ENCODE peak calls at places on chromosome 16, in five cellular contexts. One of them, this sample, is unnamed.

GRCh38 chr16:11896776-11897175 is 19.0 kb downstream of the GSPT1 start:
- DNase-seq in GM12865: no peak
- DNase-seq in HS-27A: peak
- DNase-seq in NCI-H460: no peak
- DNase-seq in activated CD4-positive, alpha-beta T cell treated with anti-CD3 and anti-CD28 coated beads, Interleukin-2, amount 50 U/mL, for 1 hour: no peak
- DNase-seq in this sample: no peak

GRCh38 chr16:87924937-87925670 is 11.2 kb downstream of the CA5A start:
- DNase-seq in GM12865: no peak
- DNase-seq in HS-27A: no peak
- DNase-seq in NCI-H460: no peak
- DNase-seq in activated CD4-positive, alpha-beta T cell treated with anti-CD3 and anti-CD28 coated beads, Interleukin-2, amount 50 U/mL, for 1 hour: no peak
- DNase-seq in this sample: no peak

GRCh38 chr16:4316732-4317461 is 1.0 kb downstream of the GLIS2 start:
- DNase-seq in GM12865: no peak
- DNase-seq in HS-27A: no peak
- DNase-seq in NCI-H460: peak
- DNase-seq in activated CD4-positive, alpha-beta T cell treated with anti-CD3 and anti-CD28 coated beads, Interleukin-2, amount 50 U/mL, for 1 hour: no peak
- DNase-seq in this sample: no peak

GRCh38 chr16:68734782-68735181 is 2.3 kb upstream of the CDH1 start:
- DNase-seq in GM12865: no peak
- DNase-seq in HS-27A: no peak
- DNase-seq in NCI-H460: no peak
- DNase-seq in activated CD4-positive, alpha-beta T cell treated with anti-CD3 and anti-CD28 coated beads, Interleukin-2, amount 50 U/mL, for 1 hour: no peak
- DNase-seq in this sample: no peak

GRCh38 chr16:68444058-68444657 is 4.2 kb downstream of the SMPD3 start:
- DNase-seq in GM12865: peak
- DNase-seq in HS-27A: no peak
- DNase-seq in NCI-H460: peak
- DNase-seq in activated CD4-positive, alpha-beta T cell treated with anti-CD3 and anti-CD28 coated beads, Interleukin-2, amount 50 U/mL, for 1 hour: no peak
- DNase-seq in this sample: peak

GRCh38 chr16:75341934-75342811 is 90.7 kb upstream of the BCAR1 start:
- DNase-seq in GM12865: no peak
- DNase-seq in HS-27A: peak
- DNase-seq in NCI-H460: no peak
- DNase-seq in activated CD4-positive, alpha-beta T cell treated with anti-CD3 and anti-CD28 coated beads, Interleukin-2, amount 50 U/mL, for 1 hour: no peak
- DNase-seq in this sample: no peak

GRCh38 chr16:23501291-23501690 is 9.0 kb downstream of the GGA2 start:
- DNase-seq in GM12865: no peak
- DNase-seq in HS-27A: no peak
- DNase-seq in NCI-H460: no peak
- DNase-seq in activated CD4-positive, alpha-beta T cell treated with anti-CD3 and anti-CD28 coated beads, Interleukin-2, amount 50 U/mL, for 1 hour: no peak
- DNase-seq in this sample: no peak

GRCh38 chr16:27240948-27241531 is 27.5 kb downstream of the NSMCE1 start:
- DNase-seq in GM12865: no peak
- DNase-seq in HS-27A: no peak
- DNase-seq in NCI-H460: no peak
- DNase-seq in activated CD4-positive, alpha-beta T cell treated with anti-CD3 and anti-CD28 coated beads, Interleukin-2, amount 50 U/mL, for 1 hour: no peak
- DNase-seq in this sample: no peak

GRCh38 chr16:69325784-69326171 is 4.6 kb downstream of the PDF start:
- DNase-seq in GM12865: no peak
- DNase-seq in HS-27A: no peak
- DNase-seq in NCI-H460: no peak
- DNase-seq in activated CD4-positive, alpha-beta T cell treated with anti-CD3 and anti-CD28 coated beads, Interleukin-2, amount 50 U/mL, for 1 hour: no peak
- DNase-seq in this sample: no peak

GRCh38 chr16:30430428-30430970 is 669 bp upstream of the DCTPP1 start:
- DNase-seq in GM12865: no peak
- DNase-seq in HS-27A: no peak
- DNase-seq in NCI-H460: no peak
- DNase-seq in activated CD4-positive, alpha-beta T cell treated with anti-CD3 and anti-CD28 coated beads, Interleukin-2, amount 50 U/mL, for 1 hour: no peak
- DNase-seq in this sample: no peak

GRCh38 chr16:4366016-4366415 is 5.6 kb upstream of the VASN start:
- DNase-seq in GM12865: no peak
- DNase-seq in HS-27A: no peak
- DNase-seq in NCI-H460: no peak
- DNase-seq in activated CD4-positive, alpha-beta T cell treated with anti-CD3 and anti-CD28 coated beads, Interleukin-2, amount 50 U/mL, for 1 hour: no peak
- DNase-seq in this sample: no peak

GRCh38 chr16:10879681-10880589 is 2.9 kb downstream of the CIITA start:
- DNase-seq in GM12865: peak
- DNase-seq in HS-27A: no peak
- DNase-seq in NCI-H460: no peak
- DNase-seq in activated CD4-positive, alpha-beta T cell treated with anti-CD3 and anti-CD28 coated beads, Interleukin-2, amount 50 U/mL, for 1 hour: no peak
- DNase-seq in this sample: no peak

GRCh38 chr16:88922114-88922825 is 54.7 kb downstream of the CBFA2T3 start:
- DNase-seq in GM12865: no peak
- DNase-seq in HS-27A: no peak
- DNase-seq in NCI-H460: no peak
- DNase-seq in activated CD4-positive, alpha-beta T cell treated with anti-CD3 and anti-CD28 coated beads, Interleukin-2, amount 50 U/mL, for 1 hour: no peak
- DNase-seq in this sample: no peak

GRCh38 chr16:2159052-2159838 is 3.7 kb downstream of the TRAF7 start:
- DNase-seq in GM12865: no peak
- DNase-seq in HS-27A: no peak
- DNase-seq in NCI-H460: no peak
- DNase-seq in activated CD4-positive, alpha-beta T cell treated with anti-CD3 and anti-CD28 coated beads, Interleukin-2, amount 50 U/mL, for 1 hour: no peak
- DNase-seq in this sample: no peak

GRCh38 chr16:27703121-27703520 is 153.2 kb downstream of the KATNIP start:
- DNase-seq in GM12865: no peak
- DNase-seq in HS-27A: no peak
- DNase-seq in NCI-H460: no peak
- DNase-seq in activated CD4-positive, alpha-beta T cell treated with anti-CD3 and anti-CD28 coated beads, Interleukin-2, amount 50 U/mL, for 1 hour: no peak
- DNase-seq in this sample: no peak

GRCh38 chr16:1261131-1261917 is 5.5 kb downstream of the TPSD1 start:
- DNase-seq in GM12865: no peak
- DNase-seq in HS-27A: no peak
- DNase-seq in NCI-H460: no peak
- DNase-seq in activated CD4-positive, alpha-beta T cell treated with anti-CD3 and anti-CD28 coated beads, Interleukin-2, amount 50 U/mL, for 1 hour: no peak
- DNase-seq in this sample: no peak

GRCh38 chr16:30369091-30369937 is 980 bp downstream of the TBC1D10B start:
- DNase-seq in GM12865: no peak
- DNase-seq in HS-27A: no peak
- DNase-seq in NCI-H460: no peak
- DNase-seq in activated CD4-positive, alpha-beta T cell treated with anti-CD3 and anti-CD28 coated beads, Interleukin-2, amount 50 U/mL, for 1 hour: no peak
- DNase-seq in this sample: peak

GRCh38 chr16:11550651-11551498 is 35.8 kb downstream of the LITAF start:
- DNase-seq in GM12865: no peak
- DNase-seq in HS-27A: no peak
- DNase-seq in NCI-H460: no peak
- DNase-seq in activated CD4-positive, alpha-beta T cell treated with anti-CD3 and anti-CD28 coated beads, Interleukin-2, amount 50 U/mL, for 1 hour: no peak
- DNase-seq in this sample: no peak

GRCh38 chr16:11759163-11759834 is 16.6 kb upstream of the TXNDC11 start:
- DNase-seq in GM12865: no peak
- DNase-seq in HS-27A: no peak
- DNase-seq in NCI-H460: no peak
- DNase-seq in activated CD4-positive, alpha-beta T cell treated with anti-CD3 and anti-CD28 coated beads, Interleukin-2, amount 50 U/mL, for 1 hour: no peak
- DNase-seq in this sample: no peak

GRCh38 chr16:11078812-11079459 is 134.6 kb downstream of the CLEC16A start:
- DNase-seq in GM12865: no peak
- DNase-seq in HS-27A: no peak
- DNase-seq in NCI-H460: no peak
- DNase-seq in activated CD4-positive, alpha-beta T cell treated with anti-CD3 and anti-CD28 coated beads, Interleukin-2, amount 50 U/mL, for 1 hour: no peak
- DNase-seq in this sample: no peak

GRCh38 chr16:87701505-87701921 is 64.3 kb downstream of the KLHDC4 start:
- DNase-seq in GM12865: no peak
- DNase-seq in HS-27A: no peak
- DNase-seq in NCI-H460: no peak
- DNase-seq in activated CD4-positive, alpha-beta T cell treated with anti-CD3 and anti-CD28 coated beads, Interleukin-2, amount 50 U/mL, for 1 hour: no peak
- DNase-seq in this sample: no peak

GRCh38 chr16:3010510-3010909 is 2.2 kb upstream of the CLDN9 start:
- DNase-seq in GM12865: no peak
- DNase-seq in HS-27A: no peak
- DNase-seq in NCI-H460: no peak
- DNase-seq in activated CD4-positive, alpha-beta T cell treated with anti-CD3 and anti-CD28 coated beads, Interleukin-2, amount 50 U/mL, for 1 hour: no peak
- DNase-seq in this sample: no peak

GRCh38 chr16:85274501-85274900 is 162.2 kb upstream of the CIBAR2 start:
- DNase-seq in GM12865: no peak
- DNase-seq in HS-27A: no peak
- DNase-seq in NCI-H460: no peak
- DNase-seq in activated CD4-positive, alpha-beta T cell treated with anti-CD3 and anti-CD28 coated beads, Interleukin-2, amount 50 U/mL, for 1 hour: no peak
- DNase-seq in this sample: no peak

GRCh38 chr16:2842340-2843000 is 12.4 kb downstream of the ZG16B start:
- DNase-seq in GM12865: peak
- DNase-seq in HS-27A: no peak
- DNase-seq in NCI-H460: no peak
- DNase-seq in activated CD4-positive, alpha-beta T cell treated with anti-CD3 and anti-CD28 coated beads, Interleukin-2, amount 50 U/mL, for 1 hour: peak
- DNase-seq in this sample: peak

GRCh38 chr16:69672315-69672997 is 53.9 kb downstream of the NQO1 start:
- DNase-seq in GM12865: no peak
- DNase-seq in HS-27A: no peak
- DNase-seq in NCI-H460: no peak
- DNase-seq in activated CD4-positive, alpha-beta T cell treated with anti-CD3 and anti-CD28 coated beads, Interleukin-2, amount 50 U/mL, for 1 hour: no peak
- DNase-seq in this sample: no peak

GRCh38 chr16:81492307-81492706 is 47.7 kb downstream of the CMIP start:
- DNase-seq in GM12865: no peak
- DNase-seq in HS-27A: no peak
- DNase-seq in NCI-H460: no peak
- DNase-seq in activated CD4-positive, alpha-beta T cell treated with anti-CD3 and anti-CD28 coated beads, Interleukin-2, amount 50 U/mL, for 1 hour: no peak
- DNase-seq in this sample: no peak

GRCh38 chr16:1991588-1992474 is 2.1 kb downstream of the SYNGR3 start:
- DNase-seq in GM12865: peak
- DNase-seq in HS-27A: no peak
- DNase-seq in NCI-H460: peak
- DNase-seq in activated CD4-positive, alpha-beta T cell treated with anti-CD3 and anti-CD28 coated beads, Interleukin-2, amount 50 U/mL, for 1 hour: peak
- DNase-seq in this sample: no peak

GRCh38 chr16:80580109-80580832 is 39.5 kb downstream of the DYNLRB2 start:
- DNase-seq in GM12865: peak
- DNase-seq in HS-27A: no peak
- DNase-seq in NCI-H460: no peak
- DNase-seq in activated CD4-positive, alpha-beta T cell treated with anti-CD3 and anti-CD28 coated beads, Interleukin-2, amount 50 U/mL, for 1 hour: peak
- DNase-seq in this sample: no peak

GRCh38 chr16:84471966-84472365 is 32.5 kb downstream of the MEAK7 start:
- DNase-seq in GM12865: no peak
- DNase-seq in HS-27A: no peak
- DNase-seq in NCI-H460: no peak
- DNase-seq in activated CD4-positive, alpha-beta T cell treated with anti-CD3 and anti-CD28 coated beads, Interleukin-2, amount 50 U/mL, for 1 hour: no peak
- DNase-seq in this sample: no peak

GRCh38 chr16:35651841-35652240 is 2192.4 kb downstream of the TP53TG3F start:
- DNase-seq in GM12865: no peak
- DNase-seq in HS-27A: no peak
- DNase-seq in NCI-H460: no peak
- DNase-seq in activated CD4-positive, alpha-beta T cell treated with anti-CD3 and anti-CD28 coated beads, Interleukin-2, amount 50 U/mL, for 1 hour: no peak
- DNase-seq in this sample: no peak

GRCh38 chr16:89584768-89585549 is 9.4 kb downstream of the CPNE7 start:
- DNase-seq in GM12865: no peak
- DNase-seq in HS-27A: no peak
- DNase-seq in NCI-H460: no peak
- DNase-seq in activated CD4-positive, alpha-beta T cell treated with anti-CD3 and anti-CD28 coated beads, Interleukin-2, amount 50 U/mL, for 1 hour: no peak
- DNase-seq in this sample: no peak

GRCh38 chr16:2032285-2033056 is 5.8 kb downstream of the NHERF2 start:
- DNase-seq in GM12865: no peak
- DNase-seq in HS-27A: no peak
- DNase-seq in NCI-H460: no peak
- DNase-seq in activated CD4-positive, alpha-beta T cell treated with anti-CD3 and anti-CD28 coated beads, Interleukin-2, amount 50 U/mL, for 1 hour: no peak
- DNase-seq in this sample: no peak

GRCh38 chr16:28309811-28310311 is 17.5 kb downstream of the SBK1 start:
- DNase-seq in GM12865: peak
- DNase-seq in HS-27A: no peak
- DNase-seq in NCI-H460: no peak
- DNase-seq in activated CD4-positive, alpha-beta T cell treated with anti-CD3 and anti-CD28 coated beads, Interleukin-2, amount 50 U/mL, for 1 hour: peak
- DNase-seq in this sample: peak

GRCh38 chr16:67538666-67539101 is 10.1 kb downstream of the RIPOR1 start:
- DNase-seq in GM12865: no peak
- DNase-seq in HS-27A: no peak
- DNase-seq in NCI-H460: no peak
- DNase-seq in activated CD4-positive, alpha-beta T cell treated with anti-CD3 and anti-CD28 coated beads, Interleukin-2, amount 50 U/mL, for 1 hour: no peak
- DNase-seq in this sample: no peak

GRCh38 chr16:165218-165538 is 600 bp upstream of the HBM start:
- DNase-seq in GM12865: no peak
- DNase-seq in HS-27A: no peak
- DNase-seq in NCI-H460: no peak
- DNase-seq in activated CD4-positive, alpha-beta T cell treated with anti-CD3 and anti-CD28 coated beads, Interleukin-2, amount 50 U/mL, for 1 hour: no peak
- DNase-seq in this sample: no peak

GRCh38 chr16:49465661-49466528 is 92.3 kb downstream of the C16orf78 start:
- DNase-seq in GM12865: no peak
- DNase-seq in HS-27A: no peak
- DNase-seq in NCI-H460: no peak
- DNase-seq in activated CD4-positive, alpha-beta T cell treated with anti-CD3 and anti-CD28 coated beads, Interleukin-2, amount 50 U/mL, for 1 hour: no peak
- DNase-seq in this sample: peak